ENCODE peak calls at places on chromosomes 13 and 19, in six cellular contexts. T is bronchial epithelial cell, A is tibial nerve, X is AG04450, G is aorta, E is SK-N-SH. J is an unnamed sample.
A peak's percentile ranks its signal among the peaks of the same experiment; 100 is the strongest.

GRCh38 chr13:63198076-63198475 is 1782.4 kb upstream of the PCDH20 start:
- DNase-seq in X (no peak), T (no peak), G (no peak), A (no peak), E (no peak), J (no peak)

GRCh38 chr19:5985098-5985783 is 7.3 kb upstream of the RANBP3 start:
- DNase-seq in E (no peak), G (no peak), X (no peak), A (no peak), T (peak; percentile 49), J (no peak)

GRCh38 chr13:63288576-63288975 is 1872.9 kb upstream of the PCDH20 start:
- DNase-seq in G (no peak), X (no peak), A (no peak), E (no peak), T (no peak), J (no peak)

GRCh38 chr13:87674143-87674772 is 3.1 kb downstream of the SLITRK5 start:
- DNase-seq in T (no peak), A (no peak), E (peak; percentile 5), X (no peak), G (no peak), J (no peak)

GRCh38 chr13:90415902-90416301 is 931.6 kb upstream of the MIR17HG start:
- DNase-seq in A (no peak), X (no peak), E (no peak), T (no peak), G (no peak), J (no peak)

GRCh38 chr19:10086904-10087256 is 763 bp downstream of the SHFL start:
- DNase-seq in G (peak; percentile 82), X (no peak), T (no peak), A (no peak), E (no peak), J (no peak)

GRCh38 chr19:29576761-29577661 is 29.1 kb upstream of the POP4 start:
- DNase-seq in A (no peak), T (peak; percentile 14), G (no peak), E (no peak), X (no peak), J (no peak)

GRCh38 chr19:54608205-54608604 is 14.8 kb downstream of the LILRA1 start:
- DNase-seq in G (no peak), E (no peak), A (no peak), T (no peak), X (no peak), J (no peak)

GRCh38 chr19:18193388-18194207 is 580 bp downstream of the MPV17L2 start:
- DNase-seq in X (no peak), E (no peak), A (no peak), T (no peak), G (no peak), J (no peak)

GRCh38 chr13:109755551-109755950 is 30.8 kb downstream of the IRS2 start:
- DNase-seq in E (no peak), G (no peak), T (no peak), A (no peak), X (no peak), J (no peak)

GRCh38 chr13:53398051-53398450 is 369.4 kb downstream of the OLFM4 start:
- DNase-seq in A (no peak), X (no peak), T (no peak), G (no peak), E (no peak), J (no peak)

GRCh38 chr13:38520041-38520440 is 166.8 kb upstream of the FREM2 start:
- DNase-seq in A (no peak), G (no peak), X (no peak), T (no peak), E (no peak), J (no peak)

GRCh38 chr13:51148223-51148951 is 37.3 kb upstream of the C13orf42 start:
- DNase-seq in A (no peak), X (no peak), T (no peak), E (peak; percentile 27), G (no peak), J (peak; percentile 30)

GRCh38 chr19:33302974-33303790 is 848 bp upstream of the CEBPA start:
- DNase-seq in A (no peak), G (peak; percentile 84), E (peak; percentile 88), T (no peak), X (no peak), J (no peak)

GRCh38 chr13:80571346-80572307 is 230.7 kb upstream of the SPRY2 start:
- DNase-seq in X (no peak), A (no peak), G (no peak), E (peak; percentile 30), T (no peak), J (no peak)

GRCh38 chr13:111383591-111384440 is 63.4 kb downstream of the TEX29 start:
- DNase-seq in X (no peak), E (no peak), T (no peak), A (no peak), G (peak; percentile 57), J (no peak)

GRCh38 chr19:14381689-14382474 is 638 bp downstream of the ADGRE5 start:
- DNase-seq in X (no peak), E (no peak), G (no peak), T (peak; percentile 25), A (no peak), J (peak; percentile 48)

DNA sequence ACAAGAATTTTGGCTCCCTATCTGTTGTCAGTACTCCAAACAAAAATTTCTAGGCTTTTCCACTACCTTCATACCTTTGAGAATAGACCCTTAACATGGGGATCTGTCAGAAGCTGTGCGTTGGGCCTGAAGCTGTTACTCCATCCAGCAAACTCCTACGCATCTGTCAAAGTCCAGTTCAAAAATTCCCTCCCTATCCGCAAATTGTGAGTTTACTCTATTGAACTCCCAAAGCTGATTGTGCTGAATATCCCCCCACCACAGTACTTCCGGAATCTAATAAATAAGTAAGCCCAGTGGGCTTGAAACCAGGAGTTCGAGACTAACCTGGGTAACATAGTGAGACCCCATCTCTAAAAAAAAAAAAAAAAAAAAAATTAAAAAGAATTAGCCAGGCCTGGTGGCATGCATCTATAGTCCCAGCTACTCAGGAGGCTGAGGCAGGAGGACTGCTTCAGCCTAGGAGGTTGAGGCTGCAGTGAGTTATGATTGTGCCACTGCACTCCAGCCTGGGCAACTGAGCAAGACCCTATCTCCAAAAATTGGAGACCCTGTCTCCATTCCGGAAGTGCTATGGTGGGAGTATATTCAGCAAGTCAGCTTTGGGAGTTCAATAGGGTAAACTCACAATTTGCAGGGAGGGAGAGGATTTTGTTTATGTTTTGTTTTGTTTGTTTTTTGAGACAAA is 930 bp upstream of the FBN3 start:
- DNase-seq in A (no peak), E (peak; percentile 6), G (no peak), X (no peak), T (no peak), J (no peak)
- H3K4me3 ChIP-seq in A (no peak overlapping the region), E (no peak overlapping the region), G (no peak overlapping the region), X (no peak overlapping the region), T (no peak overlapping the region), J (no peak overlapping the region)

GRCh38 chr19:8567522-8568172 is 9.6 kb downstream of the MYO1F start:
- DNase-seq in E (no peak), T (no peak), X (no peak), G (no peak), A (no peak), J (no peak)
- H3K4me3 ChIP-seq in E (no peak overlapping the region), T (no peak overlapping the region), X (no peak overlapping the region), G (no peak overlapping the region), A (no peak overlapping the region), J (no peak overlapping the region)

DNA sequence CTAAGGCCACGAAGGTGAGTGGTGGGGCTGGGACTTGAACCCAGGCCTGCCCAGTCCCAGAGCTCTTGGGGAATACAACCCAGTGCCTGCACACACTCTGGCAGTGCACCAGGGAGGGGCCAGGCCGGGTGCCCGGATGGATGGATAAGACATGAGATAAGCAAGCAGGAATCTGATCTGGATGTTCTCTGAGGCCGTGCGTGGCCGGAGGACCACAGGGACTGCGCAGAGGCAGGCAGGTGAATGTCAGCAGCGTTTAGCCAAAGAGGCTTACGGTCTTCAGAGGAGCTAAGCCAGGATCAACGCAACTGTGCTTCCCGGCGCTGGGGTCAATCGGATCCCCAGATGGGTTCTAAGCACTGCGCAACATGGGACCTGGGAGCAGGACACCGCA is 1.5 kb downstream of the ZNF787 start:
- DNase-seq in E (peak; percentile 61), X (no peak), A (no peak), T (no peak), G (no peak), J (no peak)
- H3K4me3 ChIP-seq in E (peak overlapping the region; percentile 86), X (peak overlapping the region; percentile 73), A (peak overlapping the region; percentile 83), T (peak overlapping the region; percentile 82), G (no peak overlapping the region), J (peak overlapping the region; percentile 78)

DNA sequence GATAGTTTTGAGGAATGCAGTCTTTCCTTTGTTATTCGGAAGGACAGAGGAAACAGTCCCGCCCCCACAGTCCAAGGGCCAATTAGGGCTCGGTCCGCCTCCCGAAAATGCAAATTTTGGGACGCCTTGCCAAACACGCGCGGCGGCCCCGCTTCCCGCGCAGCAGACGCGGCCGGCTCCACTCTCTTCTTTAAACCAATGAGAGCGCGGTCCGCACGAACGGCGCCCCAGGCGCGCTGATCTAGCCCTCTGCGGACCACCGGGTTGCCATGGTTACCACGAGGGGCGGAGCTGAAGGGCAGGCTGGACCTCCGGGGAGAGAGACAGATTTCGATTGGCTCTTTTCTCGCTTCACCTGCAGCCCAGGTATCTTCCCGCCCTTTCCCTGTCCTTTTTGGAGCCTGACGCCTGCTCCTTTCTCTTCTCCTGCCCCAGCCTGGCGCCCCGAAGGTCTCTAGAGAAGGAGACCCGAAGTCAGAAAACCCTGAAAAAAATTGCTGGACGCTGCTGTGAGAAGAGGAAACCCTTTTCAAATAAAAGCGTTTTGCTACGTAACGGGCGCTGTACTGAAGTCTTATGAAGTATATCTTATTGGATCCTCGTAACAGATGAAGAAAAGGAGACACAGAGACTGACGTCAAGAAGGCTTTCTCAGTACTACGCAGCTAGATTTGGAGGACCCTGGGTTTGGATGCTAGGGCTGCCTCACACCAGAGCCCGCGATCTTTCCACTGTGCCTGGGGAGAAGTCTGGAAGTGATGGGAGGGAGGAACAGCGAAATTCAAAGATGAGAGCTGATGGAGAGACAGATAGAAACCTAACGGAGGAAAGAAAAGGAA is 2.0 kb downstream of the PTH2 start:
- DNase-seq in T (peak; percentile 43), G (peak; percentile 88), X (no peak), A (no peak), E (peak; percentile 95), J (no peak)
- H3K4me3 ChIP-seq in T (no peak overlapping the region), G (no peak overlapping the region), X (no peak overlapping the region), A (no peak overlapping the region), E (peak overlapping the region; percentile 14), J (no peak overlapping the region)

GRCh38 chr13:40813662-40814454 is 24.4 kb downstream of the SLC25A15 start:
- DNase-seq in G (no peak), E (peak; percentile 27), A (no peak), T (peak; percentile 36), X (no peak), J (peak; percentile 26)
- H3K4me3 ChIP-seq in G (no peak overlapping the region), E (no peak overlapping the region), A (no peak overlapping the region), T (no peak overlapping the region), X (no peak overlapping the region), J (no peak overlapping the region)